ENCODE peak calls at places on chromosomes 4 and X, in ten cellular contexts. W is brain microvascular endothelial cell, M is HFF-Myc, Y is Caco-2, G is GM13977, F is astrocyte, H is DND-41, B is fibroblast of pulmonary artery, L is choroid plexus epithelial cell, Z is IMR-90. A is an unnamed sample.

GRCh38 chr4:158050942-158051341 is 121.9 kb downstream of the GASK1B start:
- DNase-seq in W (no peak), M (no peak), Y (no peak), G (no peak), F (no peak), H (no peak), B (no peak), L (no peak), Z (no peak), A (no peak)

GRCh38 chr4:114659386-114660008 is 60.9 kb downstream of the UGT8 start:
- DNase-seq in W (peak), M (peak), Y (peak), G (peak), F (peak), H (peak), B (peak), L (peak), Z (peak), A (peak)

GRCh38 chrX:154821523-154821922 is 12.9 kb downstream of the SMIM9 start:
- DNase-seq in W (no peak), M (no peak), Y (no peak), G (no peak), F (no peak), H (no peak), B (no peak), L (no peak), Z (no peak), A (no peak)

GRCh38 chr4:6104541-6105130 is 86.4 kb upstream of the C4orf50 start:
- DNase-seq in W (no peak), M (no peak), Y (no peak), G (no peak), F (no peak), H (no peak), B (no peak), L (no peak), Z (no peak), A (no peak)

GRCh38 chrX:79081895-79082512 is 62.5 kb upstream of the GPR174 start:
- DNase-seq in W (peak), M (no peak), Y (no peak), G (peak), F (no peak), H (peak), B (peak), L (peak), Z (peak), A (no peak)

GRCh38 chr4:174999407-174999806 is 81.2 kb downstream of the ADAM29 start:
- DNase-seq in W (peak), M (no peak), Y (no peak), G (no peak), F (peak), H (no peak), B (peak), L (peak), Z (no peak), A (no peak)

GRCh38 chr4:41280010-41280409 is 23.3 kb downstream of the UCHL1 start:
- DNase-seq in W (peak), M (no peak), Y (no peak), G (no peak), F (peak), H (no peak), B (peak), L (peak), Z (peak), A (no peak)

GRCh38 chr4:88713782-88714181 is 16.2 kb upstream of the NAP1L5 start:
- DNase-seq in W (no peak), M (no peak), Y (no peak), G (no peak), F (no peak), H (no peak), B (no peak), L (no peak), Z (no peak), A (no peak)

GRCh38 chr4:1327526-1328266 is 19.3 kb upstream of the UVSSA start:
- DNase-seq in W (no peak), M (no peak), Y (no peak), G (no peak), F (no peak), H (no peak), B (no peak), L (no peak), Z (no peak), A (no peak)

GRCh38 chr4:94419956-94420355 is 31.8 kb upstream of the PDLIM5 start:
- DNase-seq in W (peak), M (no peak), Y (no peak), G (no peak), F (peak), H (no peak), B (peak), L (peak), Z (peak), A (no peak)

GRCh38 chrX:30892591-30892990 is 3.5 kb upstream of the TAB3 start:
- DNase-seq in W (no peak), M (no peak), Y (peak), G (no peak), F (no peak), H (no peak), B (no peak), L (no peak), Z (no peak), A (no peak)

GRCh38 chr4:20288846-20289512 is 37.3 kb downstream of the SLIT2 start:
- DNase-seq in W (no peak), M (no peak), Y (no peak), G (no peak), F (no peak), H (no peak), B (peak), L (no peak), Z (peak), A (no peak)

GRCh38 chr4:112664611-112665010 is 27.7 kb downstream of the LARP7 start:
- DNase-seq in W (no peak), M (no peak), Y (no peak), G (no peak), F (no peak), H (no peak), B (no peak), L (no peak), Z (peak), A (no peak)

GRCh38 chr4:105113800-105114199 is 32.9 kb upstream of the TET2 start:
- DNase-seq in W (no peak), M (no peak), Y (no peak), G (no peak), F (peak), H (no peak), B (no peak), L (no peak), Z (no peak), A (no peak)

GRCh38 chrX:126552313-126553022 is at the start of gene DCAF12L1:
- DNase-seq in W (no peak), M (no peak), Y (no peak), G (no peak), F (no peak), H (no peak), B (no peak), L (no peak), Z (no peak), A (no peak)

GRCh38 chrX:124502599-124502998 is 156.2 kb downstream of the SH2D1A start:
- DNase-seq in W (no peak), M (no peak), Y (no peak), G (no peak), F (no peak), H (no peak), B (no peak), L (no peak), Z (no peak), A (no peak)

GRCh38 chr4:109385260-109385659 is 48.4 kb upstream of the SEC24B start:
- DNase-seq in W (no peak), M (no peak), Y (no peak), G (no peak), F (no peak), H (no peak), B (no peak), L (no peak), Z (no peak), A (no peak)

GRCh38 chr4:6701371-6701770 is 7.7 kb downstream of the S100P start:
- DNase-seq in W (no peak), M (no peak), Y (no peak), G (no peak), F (no peak), H (peak), B (no peak), L (no peak), Z (no peak), A (no peak)

GRCh38 chr4:38939150-38939549 is 71.5 kb downstream of the FAM114A1 start:
- DNase-seq in W (no peak), M (no peak), Y (no peak), G (peak), F (no peak), H (no peak), B (no peak), L (no peak), Z (no peak), A (no peak)

GRCh38 chr4:81136161-81136910 is 78.7 kb downstream of the PRKG2 start:
- DNase-seq in W (peak), M (peak), Y (no peak), G (no peak), F (peak), H (no peak), B (peak), L (peak), Z (peak), A (peak)

GRCh38 chrX:107706309-107706708 is 69.3 kb downstream of the TSC22D3 start:
- DNase-seq in W (no peak), M (no peak), Y (no peak), G (no peak), F (no peak), H (no peak), B (no peak), L (no peak), Z (no peak), A (no peak)

GRCh38 chr4:85779165-85779564 is 304.2 kb downstream of the ARHGAP24 start:
- DNase-seq in W (peak), M (no peak), Y (no peak), G (no peak), F (peak), H (no peak), B (peak), L (peak), Z (peak), A (no peak)

GRCh38 chr4:88690355-88690754 is 7.3 kb downstream of the NAP1L5 start:
- DNase-seq in W (peak), M (no peak), Y (no peak), G (no peak), F (peak), H (no peak), B (peak), L (peak), Z (peak), A (no peak)

GRCh38 chrX:43211570-43211969 is 433.6 kb upstream of the PPP1R2C start:
- DNase-seq in W (no peak), M (no peak), Y (no peak), G (no peak), F (no peak), H (no peak), B (no peak), L (no peak), Z (no peak), A (no peak)

GRCh38 chr4:158809611-158810486 is 41.0 kb downstream of the FNIP2 start:
- DNase-seq in W (peak), M (peak), Y (peak), G (peak), F (peak), H (no peak), B (peak), L (peak), Z (peak), A (peak)

GRCh38 chrX:2385224-2385623 is 115.6 kb downstream of the DHRSX start:
- DNase-seq in W (peak), M (no peak), Y (no peak), G (no peak), F (peak), H (no peak), B (peak), L (peak), Z (peak), A (peak)

GRCh38 chr4:99945718-99946345 is 586 bp downstream of the DNAJB14 start:
- DNase-seq in W (no peak), M (no peak), Y (peak), G (peak), F (peak), H (no peak), B (peak), L (peak), Z (peak), A (no peak)

GRCh38 chr4:165318982-165319381 is 8.5 kb upstream of the MSMO1 start:
- DNase-seq in W (no peak), M (no peak), Y (no peak), G (no peak), F (no peak), H (no peak), B (no peak), L (no peak), Z (no peak), A (no peak)

GRCh38 chr4:27620886-27621285 is 760.2 kb downstream of the STIM2 start:
- DNase-seq in W (no peak), M (no peak), Y (no peak), G (no peak), F (no peak), H (no peak), B (no peak), L (no peak), Z (no peak), A (no peak)

GRCh38 chr4:139641218-139641617 is 24.4 kb upstream of the MGST2 start:
- DNase-seq in W (peak), M (no peak), Y (peak), G (no peak), F (peak), H (no peak), B (no peak), L (peak), Z (peak), A (no peak)

GRCh38 chrX:39877919-39878318 is 219.8 kb downstream of the BCOR start:
- DNase-seq in W (no peak), M (no peak), Y (no peak), G (no peak), F (no peak), H (peak), B (no peak), L (no peak), Z (no peak), A (no peak)

GRCh38 chrX:129360175-129360574 is 163.1 kb downstream of the SMARCA1 start:
- DNase-seq in W (peak), M (peak), Y (peak), G (peak), F (peak), H (peak), B (peak), L (peak), Z (peak), A (no peak)

GRCh38 chr4:121510260-121510942 is 129.6 kb upstream of the QRFPR start:
- DNase-seq in W (no peak), M (no peak), Y (no peak), G (no peak), F (no peak), H (no peak), B (no peak), L (no peak), Z (no peak), A (no peak)

GRCh38 chrX:72347366-72347765 is 41.7 kb upstream of the CITED1 start:
- DNase-seq in W (no peak), M (no peak), Y (no peak), G (no peak), F (no peak), H (no peak), B (peak), L (no peak), Z (no peak), A (no peak)

GRCh38 chrX:153708415-153708814 is 15.8 kb downstream of the BCAP31 start:
- DNase-seq in W (peak), M (peak), Y (peak), G (no peak), F (peak), H (peak), B (peak), L (peak), Z (peak), A (peak)

GRCh38 chr4:1039493-1040343 is 28.3 kb downstream of the FGFRL1 start:
- DNase-seq in W (peak), M (no peak), Y (no peak), G (no peak), F (no peak), H (no peak), B (peak), L (peak), Z (peak), A (no peak)

GRCh38 chr4:139843643-139844042 is 178.0 kb downstream of the MGST2 start:
- DNase-seq in W (no peak), M (no peak), Y (no peak), G (no peak), F (no peak), H (no peak), B (no peak), L (no peak), Z (no peak), A (no peak)

GRCh38 chrX:24392709-24393108 is 32.3 kb downstream of the SUPT20HL1 start:
- DNase-seq in W (no peak), M (no peak), Y (no peak), G (no peak), F (no peak), H (no peak), B (peak), L (no peak), Z (no peak), A (no peak)

GRCh38 chrX:18640686-18641085 is 31.2 kb downstream of the RS1 start:
- DNase-seq in W (no peak), M (no peak), Y (peak), G (no peak), F (no peak), H (no peak), B (peak), L (no peak), Z (no peak), A (no peak)

GRCh38 chr4:10015140-10015753 is 6.0 kb downstream of the SLC2A9 start:
- DNase-seq in W (peak), M (no peak), Y (no peak), G (no peak), F (no peak), H (peak), B (peak), L (peak), Z (peak), A (no peak)
- TF ChIP-seq CTCF in W (peak), M (peak), Y (peak), G (peak), F (peak), H (peak), B (peak), L (peak), Z (peak), A (peak)

GRCh38 chr4:98747659-98748091 is 89.3 kb upstream of the TSPAN5 start:
- DNase-seq in W (peak), M (no peak), Y (peak), G (no peak), F (peak), H (no peak), B (no peak), L (peak), Z (no peak), A (no peak)

GRCh38 chr4:98749206-98749605 is 90.8 kb upstream of the TSPAN5 start:
- DNase-seq in W (no peak), M (no peak), Y (no peak), G (no peak), F (peak), H (no peak), B (no peak), L (no peak), Z (no peak), A (no peak)

GRCh38 chr4:98746530-98746929 is 88.1 kb upstream of the TSPAN5 start:
- DNase-seq in W (peak), M (no peak), Y (no peak), G (no peak), F (peak), H (peak), B (peak), L (no peak), Z (peak), A (no peak)

GRCh38 chr4:98746936-98747658 is 88.7 kb upstream of the TSPAN5 start:
- DNase-seq in W (no peak), M (no peak), Y (no peak), G (no peak), F (peak), H (no peak), B (peak), L (peak), Z (peak), A (no peak)

DNA sequence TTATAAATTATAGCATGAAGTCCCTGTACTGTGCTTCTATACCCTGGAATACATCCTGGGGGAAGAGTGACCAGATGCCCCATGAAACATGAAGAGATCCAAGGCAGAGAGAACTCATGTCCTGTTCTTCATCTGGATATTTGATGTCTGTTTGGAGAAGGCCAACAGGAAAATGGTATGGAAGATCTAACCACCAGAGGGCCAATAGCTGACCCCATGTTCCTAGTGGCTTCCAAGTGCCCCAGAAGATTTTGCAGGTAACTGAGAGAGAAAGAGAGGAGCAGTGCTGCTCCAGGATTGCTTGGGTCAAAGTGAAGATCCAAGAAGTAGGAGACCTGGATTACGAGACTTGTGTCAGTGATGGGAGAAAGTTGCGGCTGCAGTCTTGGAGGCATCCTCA is 90.2 kb upstream of the TSPAN5 start:
- DNase-seq in W (no peak), M (no peak), Y (no peak), G (no peak), F (no peak), H (no peak), B (no peak), L (no peak), Z (no peak), A (no peak)
- TF ChIP-seq CTCF in W (peak), M (no peak), Y (no peak), G (no peak), F (no peak), H (no peak), B (no peak), L (peak), Z (no peak), A (no peak)

DNA sequence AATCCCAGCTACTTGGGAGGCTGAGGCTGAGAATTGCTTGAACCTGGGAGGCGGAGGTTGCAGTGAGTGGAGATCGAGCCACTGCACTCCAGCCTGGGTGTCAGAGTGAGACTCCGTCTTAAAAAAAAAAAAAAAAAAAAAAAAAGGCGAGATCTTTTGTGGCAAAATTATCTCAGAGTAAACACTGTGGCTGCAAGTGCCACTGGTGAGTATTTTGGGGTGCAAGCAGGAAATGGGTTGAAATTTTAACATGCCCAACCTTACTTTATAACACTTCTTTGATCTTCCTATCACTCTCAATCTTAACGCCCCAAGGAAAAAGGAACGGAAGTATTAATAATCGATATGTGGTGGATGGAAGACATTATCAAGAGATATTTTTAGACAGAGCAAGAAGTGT is 32.1 kb downstream of the SLC34A2 start:
- DNase-seq in W (no peak), M (no peak), Y (no peak), G (no peak), F (no peak), H (no peak), B (no peak), L (no peak), Z (no peak), A (no peak)
- TF ChIP-seq CTCF in W (no peak), M (no peak), Y (no peak), G (no peak), F (no peak), H (no peak), B (no peak), L (no peak), Z (no peak), A (no peak)

DNA sequence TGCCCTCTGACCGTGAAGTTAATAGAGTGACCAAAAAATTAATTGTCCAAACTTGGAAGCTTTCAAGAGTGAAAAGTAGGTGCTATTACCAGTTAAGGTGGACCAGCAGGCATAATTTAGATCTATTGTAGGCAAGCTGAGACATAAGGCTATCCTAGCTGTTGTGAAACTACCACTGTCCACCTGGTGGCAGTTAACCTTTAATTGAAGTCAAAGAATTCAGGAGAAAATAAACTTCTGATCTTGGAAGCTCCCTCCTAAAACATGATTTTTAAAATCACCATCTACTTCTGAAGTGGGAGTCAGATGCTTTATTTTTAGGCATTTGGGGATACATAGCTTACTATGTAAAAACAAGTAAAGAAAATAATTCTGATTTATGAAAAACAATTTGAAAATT is 636.3 kb upstream of the HTR2C start:
- DNase-seq in W (no peak), M (no peak), Y (no peak), G (no peak), F (no peak), H (no peak), B (no peak), L (no peak), Z (no peak), A (no peak)
- TF ChIP-seq CTCF in W (no peak), M (no peak), Y (no peak), G (no peak), F (no peak), H (no peak), B (no peak), L (no peak), Z (no peak), A (no peak)

A was measured in AG04449.